ENCODE peak calls at places on chromosomes 6 and 20, in nine cellular contexts. One of them, this sample, is unnamed.

GRCh38 chr6:20237677-20238460 is 25.6 kb upstream of the MBOAT1 start:
- DNase-seq in activated CD4-positive, alpha-beta T cell treated with anti-CD3 and anti-CD28 coated beads for 4 hours: no peak
- DNase-seq in GM10248: no peak
- DNase-seq in progenitor cell of endocrine pancreas: no peak
- DNase-seq in activated naive CD8-positive, alpha-beta T cell treated with anti-CD3 and anti-CD28 coated beads, Interleukin-2, amount 50 U/mL, for 24 hours: no peak
- DNase-seq in ACHN: no peak
- DNase-seq in RWPE1: no peak
- DNase-seq in T-cell: no peak
- DNase-seq in Caki2: no peak
- DNase-seq in this sample: no peak

GRCh38 chr6:29917843-29918242 is 24.5 kb upstream of the HLA-A start:
- DNase-seq in activated CD4-positive, alpha-beta T cell treated with anti-CD3 and anti-CD28 coated beads for 4 hours: no peak
- DNase-seq in GM10248: no peak
- DNase-seq in progenitor cell of endocrine pancreas: no peak
- DNase-seq in activated naive CD8-positive, alpha-beta T cell treated with anti-CD3 and anti-CD28 coated beads, Interleukin-2, amount 50 U/mL, for 24 hours: no peak
- DNase-seq in ACHN: no peak
- DNase-seq in RWPE1: no peak
- DNase-seq in T-cell: no peak
- DNase-seq in Caki2: no peak
- DNase-seq in this sample: no peak

GRCh38 chr6:121285041-121285440 is 49.2 kb downstream of the TBC1D32 start:
- DNase-seq in activated CD4-positive, alpha-beta T cell treated with anti-CD3 and anti-CD28 coated beads for 4 hours: no peak
- DNase-seq in GM10248: no peak
- DNase-seq in progenitor cell of endocrine pancreas: no peak
- DNase-seq in activated naive CD8-positive, alpha-beta T cell treated with anti-CD3 and anti-CD28 coated beads, Interleukin-2, amount 50 U/mL, for 24 hours: no peak
- DNase-seq in ACHN: no peak
- DNase-seq in RWPE1: no peak
- DNase-seq in T-cell: no peak
- DNase-seq in Caki2: no peak
- DNase-seq in this sample: no peak

GRCh38 chr6:30323806-30324205 is 2.9 kb upstream of the TRIM39 start:
- DNase-seq in activated CD4-positive, alpha-beta T cell treated with anti-CD3 and anti-CD28 coated beads for 4 hours: no peak
- DNase-seq in GM10248: no peak
- DNase-seq in progenitor cell of endocrine pancreas: no peak
- DNase-seq in activated naive CD8-positive, alpha-beta T cell treated with anti-CD3 and anti-CD28 coated beads, Interleukin-2, amount 50 U/mL, for 24 hours: no peak
- DNase-seq in ACHN: no peak
- DNase-seq in RWPE1: peak; percentile 32
- DNase-seq in T-cell: no peak
- DNase-seq in Caki2: no peak
- DNase-seq in this sample: no peak

GRCh38 chr6:16496982-16497823 is 258.8 kb downstream of the GMPR start:
- DNase-seq in activated CD4-positive, alpha-beta T cell treated with anti-CD3 and anti-CD28 coated beads for 4 hours: no peak
- DNase-seq in GM10248: no peak
- DNase-seq in progenitor cell of endocrine pancreas: no peak
- DNase-seq in activated naive CD8-positive, alpha-beta T cell treated with anti-CD3 and anti-CD28 coated beads, Interleukin-2, amount 50 U/mL, for 24 hours: no peak
- DNase-seq in ACHN: no peak
- DNase-seq in RWPE1: no peak
- DNase-seq in T-cell: no peak
- DNase-seq in Caki2: no peak
- DNase-seq in this sample: no peak

GRCh38 chr20:12808006-12808567 is 200.7 kb upstream of the SPTLC3 start:
- DNase-seq in activated CD4-positive, alpha-beta T cell treated with anti-CD3 and anti-CD28 coated beads for 4 hours: no peak
- DNase-seq in GM10248: no peak
- DNase-seq in progenitor cell of endocrine pancreas: no peak
- DNase-seq in activated naive CD8-positive, alpha-beta T cell treated with anti-CD3 and anti-CD28 coated beads, Interleukin-2, amount 50 U/mL, for 24 hours: no peak
- DNase-seq in ACHN: no peak
- DNase-seq in RWPE1: no peak
- DNase-seq in T-cell: no peak
- DNase-seq in Caki2: no peak
- DNase-seq in this sample: no peak

GRCh38 chr20:48752963-48753362 is 74.8 kb downstream of the PREX1 start:
- DNase-seq in activated CD4-positive, alpha-beta T cell treated with anti-CD3 and anti-CD28 coated beads for 4 hours: no peak
- DNase-seq in GM10248: no peak
- DNase-seq in progenitor cell of endocrine pancreas: no peak
- DNase-seq in activated naive CD8-positive, alpha-beta T cell treated with anti-CD3 and anti-CD28 coated beads, Interleukin-2, amount 50 U/mL, for 24 hours: no peak
- DNase-seq in ACHN: no peak
- DNase-seq in RWPE1: no peak
- DNase-seq in T-cell: no peak
- DNase-seq in Caki2: no peak
- DNase-seq in this sample: no peak

GRCh38 chr20:43565758-43566104 is 6.9 kb downstream of the SGK2 start:
- DNase-seq in activated CD4-positive, alpha-beta T cell treated with anti-CD3 and anti-CD28 coated beads for 4 hours: no peak
- DNase-seq in GM10248: no peak
- DNase-seq in progenitor cell of endocrine pancreas: no peak
- DNase-seq in activated naive CD8-positive, alpha-beta T cell treated with anti-CD3 and anti-CD28 coated beads, Interleukin-2, amount 50 U/mL, for 24 hours: no peak
- DNase-seq in ACHN: no peak
- DNase-seq in RWPE1: no peak
- DNase-seq in T-cell: no peak
- DNase-seq in Caki2: no peak
- DNase-seq in this sample: no peak

GRCh38 chr6:161443868-161444267 is 170.0 kb upstream of the AGPAT4 start:
- DNase-seq in activated CD4-positive, alpha-beta T cell treated with anti-CD3 and anti-CD28 coated beads for 4 hours: no peak
- DNase-seq in GM10248: no peak
- DNase-seq in progenitor cell of endocrine pancreas: no peak
- DNase-seq in activated naive CD8-positive, alpha-beta T cell treated with anti-CD3 and anti-CD28 coated beads, Interleukin-2, amount 50 U/mL, for 24 hours: no peak
- DNase-seq in ACHN: no peak
- DNase-seq in RWPE1: no peak
- DNase-seq in T-cell: no peak
- DNase-seq in Caki2: peak; percentile 7
- DNase-seq in this sample: no peak

GRCh38 chr20:34580588-34580940 is 22.0 kb downstream of the MAP1LC3A start:
- DNase-seq in activated CD4-positive, alpha-beta T cell treated with anti-CD3 and anti-CD28 coated beads for 4 hours: no peak
- DNase-seq in GM10248: no peak
- DNase-seq in progenitor cell of endocrine pancreas: no peak
- DNase-seq in activated naive CD8-positive, alpha-beta T cell treated with anti-CD3 and anti-CD28 coated beads, Interleukin-2, amount 50 U/mL, for 24 hours: no peak
- DNase-seq in ACHN: no peak
- DNase-seq in RWPE1: no peak
- DNase-seq in T-cell: no peak
- DNase-seq in Caki2: no peak
- DNase-seq in this sample: no peak

GRCh38 chr6:108630050-108630714 is 69.5 kb downstream of the FOXO3 start:
- DNase-seq in activated CD4-positive, alpha-beta T cell treated with anti-CD3 and anti-CD28 coated beads for 4 hours: no peak
- DNase-seq in GM10248: no peak
- DNase-seq in progenitor cell of endocrine pancreas: no peak
- DNase-seq in activated naive CD8-positive, alpha-beta T cell treated with anti-CD3 and anti-CD28 coated beads, Interleukin-2, amount 50 U/mL, for 24 hours: no peak
- DNase-seq in ACHN: no peak
- DNase-seq in RWPE1: no peak
- DNase-seq in T-cell: no peak
- DNase-seq in Caki2: no peak
- DNase-seq in this sample: no peak

GRCh38 chr6:134928151-134928917 is 21.6 kb downstream of the ALDH8A1 start:
- DNase-seq in activated CD4-positive, alpha-beta T cell treated with anti-CD3 and anti-CD28 coated beads for 4 hours: no peak
- DNase-seq in GM10248: no peak
- DNase-seq in progenitor cell of endocrine pancreas: no peak
- DNase-seq in activated naive CD8-positive, alpha-beta T cell treated with anti-CD3 and anti-CD28 coated beads, Interleukin-2, amount 50 U/mL, for 24 hours: no peak
- DNase-seq in ACHN: no peak
- DNase-seq in RWPE1: no peak
- DNase-seq in T-cell: no peak
- DNase-seq in Caki2: no peak
- DNase-seq in this sample: no peak

GRCh38 chr6:118285791-118286190 is 262.3 kb upstream of the PLN start:
- DNase-seq in activated CD4-positive, alpha-beta T cell treated with anti-CD3 and anti-CD28 coated beads for 4 hours: no peak
- DNase-seq in GM10248: no peak
- DNase-seq in progenitor cell of endocrine pancreas: no peak
- DNase-seq in activated naive CD8-positive, alpha-beta T cell treated with anti-CD3 and anti-CD28 coated beads, Interleukin-2, amount 50 U/mL, for 24 hours: no peak
- DNase-seq in ACHN: no peak
- DNase-seq in RWPE1: no peak
- DNase-seq in T-cell: no peak
- DNase-seq in Caki2: no peak
- DNase-seq in this sample: no peak

GRCh38 chr6:34312259-34312658 is 63.5 kb upstream of the SMIM29 start:
- DNase-seq in activated CD4-positive, alpha-beta T cell treated with anti-CD3 and anti-CD28 coated beads for 4 hours: no peak
- DNase-seq in GM10248: no peak
- DNase-seq in progenitor cell of endocrine pancreas: no peak
- DNase-seq in activated naive CD8-positive, alpha-beta T cell treated with anti-CD3 and anti-CD28 coated beads, Interleukin-2, amount 50 U/mL, for 24 hours: no peak
- DNase-seq in ACHN: no peak
- DNase-seq in RWPE1: no peak
- DNase-seq in T-cell: no peak
- DNase-seq in Caki2: no peak
- DNase-seq in this sample: no peak

GRCh38 chr6:85404497-85405174 is 45.2 kb upstream of the NT5E start:
- DNase-seq in activated CD4-positive, alpha-beta T cell treated with anti-CD3 and anti-CD28 coated beads for 4 hours: no peak
- DNase-seq in GM10248: no peak
- DNase-seq in progenitor cell of endocrine pancreas: no peak
- DNase-seq in activated naive CD8-positive, alpha-beta T cell treated with anti-CD3 and anti-CD28 coated beads, Interleukin-2, amount 50 U/mL, for 24 hours: no peak
- DNase-seq in ACHN: peak; percentile 78
- DNase-seq in RWPE1: peak; percentile 91
- DNase-seq in T-cell: no peak
- DNase-seq in Caki2: peak; percentile 86
- DNase-seq in this sample: no peak

GRCh38 chr6:144359783-144360182 is 74.6 kb downstream of the UTRN start:
- DNase-seq in activated CD4-positive, alpha-beta T cell treated with anti-CD3 and anti-CD28 coated beads for 4 hours: no peak
- DNase-seq in GM10248: no peak
- DNase-seq in progenitor cell of endocrine pancreas: no peak
- DNase-seq in activated naive CD8-positive, alpha-beta T cell treated with anti-CD3 and anti-CD28 coated beads, Interleukin-2, amount 50 U/mL, for 24 hours: no peak
- DNase-seq in ACHN: no peak
- DNase-seq in RWPE1: no peak
- DNase-seq in T-cell: no peak
- DNase-seq in Caki2: no peak
- DNase-seq in this sample: no peak

GRCh38 chr6:105609375-105609991 is 206.6 kb upstream of the PREP start:
- DNase-seq in activated CD4-positive, alpha-beta T cell treated with anti-CD3 and anti-CD28 coated beads for 4 hours: no peak
- DNase-seq in GM10248: no peak
- DNase-seq in progenitor cell of endocrine pancreas: no peak
- DNase-seq in activated naive CD8-positive, alpha-beta T cell treated with anti-CD3 and anti-CD28 coated beads, Interleukin-2, amount 50 U/mL, for 24 hours: no peak
- DNase-seq in ACHN: no peak
- DNase-seq in RWPE1: no peak
- DNase-seq in T-cell: no peak
- DNase-seq in Caki2: no peak
- DNase-seq in this sample: no peak

GRCh38 chr6:168035098-168035660 is 37.7 kb downstream of the KIF25 start:
- DNase-seq in activated CD4-positive, alpha-beta T cell treated with anti-CD3 and anti-CD28 coated beads for 4 hours: no peak
- DNase-seq in GM10248: no peak
- DNase-seq in progenitor cell of endocrine pancreas: peak; percentile 40
- DNase-seq in activated naive CD8-positive, alpha-beta T cell treated with anti-CD3 and anti-CD28 coated beads, Interleukin-2, amount 50 U/mL, for 24 hours: no peak
- DNase-seq in ACHN: peak; percentile 69
- DNase-seq in RWPE1: peak; percentile 56
- DNase-seq in T-cell: no peak
- DNase-seq in Caki2: peak; percentile 51
- DNase-seq in this sample: peak; percentile 76

GRCh38 chr20:57867807-57868206 is 158.0 kb upstream of the PMEPA1 start:
- DNase-seq in activated CD4-positive, alpha-beta T cell treated with anti-CD3 and anti-CD28 coated beads for 4 hours: no peak
- DNase-seq in GM10248: no peak
- DNase-seq in progenitor cell of endocrine pancreas: no peak
- DNase-seq in activated naive CD8-positive, alpha-beta T cell treated with anti-CD3 and anti-CD28 coated beads, Interleukin-2, amount 50 U/mL, for 24 hours: no peak
- DNase-seq in ACHN: no peak
- DNase-seq in RWPE1: no peak
- DNase-seq in T-cell: no peak
- DNase-seq in Caki2: no peak
- DNase-seq in this sample: no peak

GRCh38 chr6:167341665-167342655 is 17.1 kb downstream of the TTLL2 start:
- DNase-seq in activated CD4-positive, alpha-beta T cell treated with anti-CD3 and anti-CD28 coated beads for 4 hours: no peak
- DNase-seq in GM10248: no peak
- DNase-seq in progenitor cell of endocrine pancreas: no peak
- DNase-seq in activated naive CD8-positive, alpha-beta T cell treated with anti-CD3 and anti-CD28 coated beads, Interleukin-2, amount 50 U/mL, for 24 hours: no peak
- DNase-seq in ACHN: no peak
- DNase-seq in RWPE1: no peak
- DNase-seq in T-cell: no peak
- DNase-seq in Caki2: no peak
- DNase-seq in this sample: no peak

GRCh38 chr6:95686272-95686671 is 108.9 kb downstream of the MANEA start:
- DNase-seq in activated CD4-positive, alpha-beta T cell treated with anti-CD3 and anti-CD28 coated beads for 4 hours: no peak
- DNase-seq in GM10248: no peak
- DNase-seq in progenitor cell of endocrine pancreas: no peak
- DNase-seq in activated naive CD8-positive, alpha-beta T cell treated with anti-CD3 and anti-CD28 coated beads, Interleukin-2, amount 50 U/mL, for 24 hours: no peak
- DNase-seq in ACHN: no peak
- DNase-seq in RWPE1: no peak
- DNase-seq in T-cell: no peak
- DNase-seq in Caki2: no peak
- DNase-seq in this sample: no peak

GRCh38 chr6:148509789-148510581 is 167.3 kb downstream of the SASH1 start:
- DNase-seq in activated CD4-positive, alpha-beta T cell treated with anti-CD3 and anti-CD28 coated beads for 4 hours: no peak
- DNase-seq in GM10248: peak; percentile 46
- DNase-seq in progenitor cell of endocrine pancreas: no peak
- DNase-seq in activated naive CD8-positive, alpha-beta T cell treated with anti-CD3 and anti-CD28 coated beads, Interleukin-2, amount 50 U/mL, for 24 hours: no peak
- DNase-seq in ACHN: no peak
- DNase-seq in RWPE1: peak; percentile 58
- DNase-seq in T-cell: no peak
- DNase-seq in Caki2: peak; percentile 41
- DNase-seq in this sample: no peak

GRCh38 chr6:170475118-170475517 is 78.0 kb downstream of the PSMB1 start:
- DNase-seq in activated CD4-positive, alpha-beta T cell treated with anti-CD3 and anti-CD28 coated beads for 4 hours: no peak
- DNase-seq in GM10248: no peak
- DNase-seq in progenitor cell of endocrine pancreas: no peak
- DNase-seq in activated naive CD8-positive, alpha-beta T cell treated with anti-CD3 and anti-CD28 coated beads, Interleukin-2, amount 50 U/mL, for 24 hours: no peak
- DNase-seq in ACHN: no peak
- DNase-seq in RWPE1: no peak
- DNase-seq in T-cell: no peak
- DNase-seq in Caki2: no peak
- DNase-seq in this sample: no peak

GRCh38 chr20:44089987-44090674 is 96.9 kb downstream of the JPH2 start:
- DNase-seq in activated CD4-positive, alpha-beta T cell treated with anti-CD3 and anti-CD28 coated beads for 4 hours: no peak
- DNase-seq in GM10248: no peak
- DNase-seq in progenitor cell of endocrine pancreas: no peak
- DNase-seq in activated naive CD8-positive, alpha-beta T cell treated with anti-CD3 and anti-CD28 coated beads, Interleukin-2, amount 50 U/mL, for 24 hours: no peak
- DNase-seq in ACHN: peak; percentile 24
- DNase-seq in RWPE1: peak; percentile 96
- DNase-seq in T-cell: no peak
- DNase-seq in Caki2: peak; percentile 73
- DNase-seq in this sample: no peak

GRCh38 chr6:74598473-74599393 is 607.1 kb downstream of the COL12A1 start:
- DNase-seq in activated CD4-positive, alpha-beta T cell treated with anti-CD3 and anti-CD28 coated beads for 4 hours: no peak
- DNase-seq in GM10248: peak; percentile 63
- DNase-seq in progenitor cell of endocrine pancreas: no peak
- DNase-seq in activated naive CD8-positive, alpha-beta T cell treated with anti-CD3 and anti-CD28 coated beads, Interleukin-2, amount 50 U/mL, for 24 hours: no peak
- DNase-seq in ACHN: no peak
- DNase-seq in RWPE1: peak; percentile 15
- DNase-seq in T-cell: no peak
- DNase-seq in Caki2: peak; percentile 52
- DNase-seq in this sample: no peak

GRCh38 chr20:58219342-58219700 is 9.1 kb downstream of the ANKRD60 start:
- DNase-seq in activated CD4-positive, alpha-beta T cell treated with anti-CD3 and anti-CD28 coated beads for 4 hours: no peak
- DNase-seq in GM10248: no peak
- DNase-seq in progenitor cell of endocrine pancreas: no peak
- DNase-seq in activated naive CD8-positive, alpha-beta T cell treated with anti-CD3 and anti-CD28 coated beads, Interleukin-2, amount 50 U/mL, for 24 hours: no peak
- DNase-seq in ACHN: no peak
- DNase-seq in RWPE1: peak; percentile 60
- DNase-seq in T-cell: no peak
- DNase-seq in Caki2: no peak
- DNase-seq in this sample: no peak

GRCh38 chr20:59939879-59940128 is 301 bp downstream of the PPP1R3D start:
- DNase-seq in activated CD4-positive, alpha-beta T cell treated with anti-CD3 and anti-CD28 coated beads for 4 hours: no peak
- DNase-seq in GM10248: peak; percentile 43
- DNase-seq in progenitor cell of endocrine pancreas: peak; percentile 23
- DNase-seq in activated naive CD8-positive, alpha-beta T cell treated with anti-CD3 and anti-CD28 coated beads, Interleukin-2, amount 50 U/mL, for 24 hours: no peak
- DNase-seq in ACHN: no peak
- DNase-seq in RWPE1: no peak
- DNase-seq in T-cell: no peak
- DNase-seq in Caki2: no peak
- DNase-seq in this sample: no peak

GRCh38 chr6:158909938-158910337 is 90.1 kb downstream of the RSPH3 start:
- DNase-seq in activated CD4-positive, alpha-beta T cell treated with anti-CD3 and anti-CD28 coated beads for 4 hours: no peak
- DNase-seq in GM10248: no peak
- DNase-seq in progenitor cell of endocrine pancreas: no peak
- DNase-seq in activated naive CD8-positive, alpha-beta T cell treated with anti-CD3 and anti-CD28 coated beads, Interleukin-2, amount 50 U/mL, for 24 hours: no peak
- DNase-seq in ACHN: no peak
- DNase-seq in RWPE1: no peak
- DNase-seq in T-cell: no peak
- DNase-seq in Caki2: no peak
- DNase-seq in this sample: no peak

GRCh38 chr6:163707385-163708355 is 293.2 kb downstream of the QKI start:
- DNase-seq in activated CD4-positive, alpha-beta T cell treated with anti-CD3 and anti-CD28 coated beads for 4 hours: no peak
- DNase-seq in GM10248: peak; percentile 57
- DNase-seq in progenitor cell of endocrine pancreas: no peak
- DNase-seq in activated naive CD8-positive, alpha-beta T cell treated with anti-CD3 and anti-CD28 coated beads, Interleukin-2, amount 50 U/mL, for 24 hours: no peak
- DNase-seq in ACHN: no peak
- DNase-seq in RWPE1: no peak
- DNase-seq in T-cell: no peak
- DNase-seq in Caki2: no peak
- DNase-seq in this sample: no peak

GRCh38 chr6:146598785-146599405 is at the start of gene ADGB:
- DNase-seq in activated CD4-positive, alpha-beta T cell treated with anti-CD3 and anti-CD28 coated beads for 4 hours: no peak
- DNase-seq in GM10248: no peak
- DNase-seq in progenitor cell of endocrine pancreas: peak; percentile 61
- DNase-seq in activated naive CD8-positive, alpha-beta T cell treated with anti-CD3 and anti-CD28 coated beads, Interleukin-2, amount 50 U/mL, for 24 hours: no peak
- DNase-seq in ACHN: peak; percentile 34
- DNase-seq in RWPE1: peak; percentile 55
- DNase-seq in T-cell: no peak
- DNase-seq in Caki2: no peak
- DNase-seq in this sample: peak; percentile 81

GRCh38 chr6:38218235-38218634 is 398.7 kb downstream of the ZFAND3 start:
- DNase-seq in activated CD4-positive, alpha-beta T cell treated with anti-CD3 and anti-CD28 coated beads for 4 hours: no peak
- DNase-seq in GM10248: no peak
- DNase-seq in progenitor cell of endocrine pancreas: no peak
- DNase-seq in activated naive CD8-positive, alpha-beta T cell treated with anti-CD3 and anti-CD28 coated beads, Interleukin-2, amount 50 U/mL, for 24 hours: no peak
- DNase-seq in ACHN: no peak
- DNase-seq in RWPE1: no peak
- DNase-seq in T-cell: no peak
- DNase-seq in Caki2: no peak
- DNase-seq in this sample: no peak